ENCODE peak calls at places on chromosome 5, in nine cellular contexts. M is fibroblast of mammary gland; I is activated T-helper 1 cell treated with Interleukin-2 at 50 U/mL for 16 hours; P is HTR-8/SVneo; E is stimulated activated CD8-positive, alpha-beta memory T cell treated with anti-CD3 and anti-CD28 coated beads, Interleukin-12 subunit alpha, Interleukin-12 subunit beta, amount 100 ng/mL, for 4 hours; B is OCI-M1; S is dorsolateral prefrontal cortex; T is CD4-positive, alpha-beta T cell; H is EH. Q is an unnamed sample.

GRCh38 chr5:133729800-133730199 is 117.5 kb upstream of the FSTL4 start:
- DNase-seq in M (no peak), I (no peak), P (no peak), E (no peak), B (peak; percentile 2), S (no peak), T (peak; percentile 4), H (no peak), Q (no peak)

GRCh38 chr5:55218966-55219365 is 8.1 kb downstream of the MCIDAS start:
- DNase-seq in M (no peak), I (no peak), P (no peak), E (no peak), B (no peak), S (no peak), T (no peak), H (no peak), Q (no peak)

GRCh38 chr5:55636711-55637110 is 75.4 kb downstream of the SLC38A9 start:
- DNase-seq in M (peak; percentile 72), I (no peak), P (no peak), E (no peak), B (no peak), S (no peak), T (no peak), H (peak; percentile 67), Q (no peak)

GRCh38 chr5:115480245-115480644 is 64.3 kb downstream of the FEM1C start:
- DNase-seq in M (no peak), I (no peak), P (no peak), E (no peak), B (no peak), S (no peak), T (no peak), H (no peak), Q (no peak)

GRCh38 chr5:69364414-69364813 is 4.9 kb downstream of the AK6 start:
- DNase-seq in M (peak; percentile 47), I (no peak), P (peak; percentile 11), E (no peak), B (peak; percentile 21), S (no peak), T (no peak), H (peak; percentile 6), Q (no peak)

GRCh38 chr5:134136221-134136631 is 21.7 kb downstream of the TCF7 start:
- DNase-seq in M (no peak), I (no peak), P (no peak), E (no peak), B (no peak), S (peak; percentile 32), T (no peak), H (no peak), Q (no peak)

GRCh38 chr5:59188415-59189225 is 605.7 kb downstream of the RAB3C start:
- DNase-seq in M (peak; percentile 75), I (peak; percentile 33), P (peak; percentile 41), E (peak; percentile 4), B (peak; percentile 86), S (peak; percentile 75), T (peak; percentile 59), H (peak; percentile 72), Q (peak; percentile 31)

GRCh38 chr5:1037123-1037670 is 28.6 kb downstream of the NKD2 start:
- DNase-seq in M (no peak), I (no peak), P (no peak), E (no peak), B (no peak), S (no peak), T (no peak), H (no peak), Q (no peak)

GRCh38 chr5:139410886-139411835 is 7.3 kb upstream of the SPATA24 start:
- DNase-seq in M (peak; percentile 76), I (no peak), P (no peak), E (no peak), B (no peak), S (peak; percentile 60), T (no peak), H (no peak), Q (no peak)

Q was measured in T follicular helper cell.